ENCODE peak calls at places on chromosomes 5 and 9, in nine cellular contexts. E is pancreas; C is sigmoid colon; N is A673; O is left ventricle myocardium inferior; R is CD8-positive, alpha-beta memory T cell; Y is naive thymus-derived CD4-positive, alpha-beta T cell; M is CD4-positive, CD25-positive, alpha-beta regulatory T cell; H is cardiac muscle cell. L is an unnamed sample.

GRCh38 chr5:96517294-96517693 is 84.2 kb upstream of the PCSK1 start:
- DNase-seq in O (no peak), M (no peak), E (no peak), R (no peak), Y (no peak), N (no peak), C (no peak), H (no peak), L (no peak)

GRCh38 chr5:96661101-96661840 is 905 bp upstream of the CAST start:
- DNase-seq in H (peak; percentile 16), R (peak; percentile 26), C (peak; percentile 70), M (peak; percentile 23), E (no peak), Y (peak; percentile 55), O (no peak), N (peak; percentile 25), L (peak; percentile 40)

GRCh38 chr5:100667021-100667671 is 132.0 kb downstream of the FAM174A start:
- DNase-seq in R (no peak), H (no peak), Y (no peak), E (no peak), O (no peak), C (no peak), N (peak; percentile 48), M (no peak), L (no peak)

GRCh38 chr5:15763754-15764153 is 263.8 kb downstream of the FBXL7 start:
- DNase-seq in H (no peak), C (no peak), R (no peak), Y (no peak), N (no peak), O (no peak), M (no peak), E (no peak), L (no peak)

GRCh38 chr5:78320461-78320860 is 26.0 kb upstream of the AP3B1 start:
- DNase-seq in E (no peak), N (peak; percentile 48), H (peak; percentile 29), Y (no peak), M (peak; percentile 1), C (no peak), R (no peak), O (no peak), L (peak; percentile 43)

GRCh38 chr9:116334581-116335150 is 181.1 kb downstream of the PAPPA start:
- DNase-seq in N (no peak), C (no peak), R (no peak), H (no peak), M (no peak), O (no peak), E (no peak), Y (no peak), L (no peak)

GRCh38 chr9:137406876-137407589 is 15.9 kb downstream of the EXD3 start:
- DNase-seq in O (peak; percentile 72), C (no peak), R (peak; percentile 17), E (peak; percentile 90), H (peak; percentile 87), N (peak; percentile 77), M (peak; percentile 51), Y (peak; percentile 58), L (peak; percentile 68)

GRCh38 chr5:9196403-9197224 is 349.3 kb downstream of the SEMA5A start:
- DNase-seq in N (no peak), C (no peak), E (no peak), R (no peak), M (no peak), Y (no peak), O (no peak), H (no peak), L (no peak)

GRCh38 chr9:71295928-71296327 is 174.5 kb upstream of the TRPM3 start:
- DNase-seq in E (no peak), H (no peak), C (no peak), N (no peak), R (no peak), O (no peak), M (no peak), Y (no peak), L (no peak)

GRCh38 chr5:109792613-109793012 is 102.9 kb downstream of the MAN2A1 start:
- DNase-seq in E (no peak), C (no peak), O (no peak), R (no peak), M (no peak), N (no peak), Y (no peak), H (no peak), L (no peak)

GRCh38 chr5:73654171-73654811 is 28.3 kb downstream of the ARHGEF28 start:
- DNase-seq in R (no peak), E (no peak), N (no peak), O (no peak), Y (no peak), H (no peak), C (no peak), M (no peak), L (no peak)

GRCh38 chr5:132476853-132477729 is 13.5 kb downstream of the IRF1 start:
- DNase-seq in H (no peak), M (no peak), E (no peak), C (peak; percentile 71), N (no peak), O (peak; percentile 14), R (no peak), Y (no peak), L (no peak)

GRCh38 chr5:89723907-89724306 is 685.6 kb downstream of the CETN3 start:
- DNase-seq in C (no peak), O (no peak), R (no peak), H (no peak), Y (no peak), E (no peak), M (no peak), N (no peak), L (no peak)

GRCh38 chr5:85591311-85591710 is 1026.4 kb upstream of the COX7C start:
- DNase-seq in H (no peak), O (no peak), M (no peak), N (no peak), C (no peak), E (no peak), Y (no peak), R (no peak), L (no peak)
- H3K4me1 ChIP-seq in H (peaks cover 12% of the 10 kb centered on the region), O (no peaks in the 10 kb centered on the region), M (no peaks in the 10 kb centered on the region), N (no peaks in the 10 kb centered on the region), C (no peaks in the 10 kb centered on the region), E (no peaks in the 10 kb centered on the region), Y (no peaks in the 10 kb centered on the region), R (no peaks in the 10 kb centered on the region), L (no peaks in the 10 kb centered on the region)

DNA sequence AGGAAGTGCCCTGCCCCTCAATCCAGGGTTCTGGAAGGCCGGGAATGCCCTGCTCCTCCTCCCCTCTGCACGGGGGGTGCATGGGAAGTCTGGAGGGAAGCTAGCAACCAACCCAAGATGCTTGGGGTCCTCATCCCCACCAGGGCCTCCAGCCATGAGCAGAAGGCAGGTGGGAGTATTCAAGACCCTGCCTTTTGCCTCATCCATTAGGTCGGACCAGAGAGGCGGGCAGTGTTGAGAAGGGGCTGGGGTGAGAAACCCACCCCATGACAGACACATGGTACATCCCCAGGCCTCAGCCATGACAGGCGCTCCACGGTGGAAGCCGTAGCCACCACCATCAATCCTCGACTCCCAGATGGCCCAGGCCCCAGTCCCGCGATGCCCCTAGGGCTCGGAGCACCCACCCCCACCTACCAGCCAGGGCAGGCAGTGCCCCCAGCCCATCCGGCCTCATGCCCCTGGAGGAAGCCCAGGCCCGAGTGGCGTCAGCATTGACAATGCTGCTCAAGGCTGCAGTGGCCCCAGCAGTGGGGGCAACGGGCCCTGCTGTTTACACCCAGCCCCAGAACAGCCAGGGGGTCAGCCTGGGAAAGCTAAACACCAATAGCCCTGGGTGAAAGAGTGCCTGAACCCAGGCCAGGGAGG is 8.6 kb downstream of the NR5A1 start:
- DNase-seq in C (no peak), M (no peak), H (no peak), R (no peak), Y (no peak), E (peak; percentile 49), N (no peak), O (no peak), L (no peak)
- H3K27me3 ChIP-seq in C (peaks cover 70% of the 10 kb centered on the region), M (no peaks in the 10 kb centered on the region), H (peaks cover 39% of the 10 kb centered on the region), R (no peaks in the 10 kb centered on the region), Y (no peaks in the 10 kb centered on the region), E (peaks cover 15% of the 10 kb centered on the region), N (peaks cover 27% of the 10 kb centered on the region), O (peaks cover 76% of the 10 kb centered on the region), L (no peaks in the 10 kb centered on the region)

GRCh38 chr5:142320851-142321560 is 3.8 kb downstream of the SPRY4 start:
- DNase-seq in E (no peak), M (no peak), O (no peak), R (no peak), N (no peak), H (peak; percentile 61), Y (no peak), C (no peak), L (no peak)
- H3K27ac ChIP-seq in E (no peak overlapping the region), M (no peak overlapping the region), O (peak overlapping the region; percentile 98), R (peak overlapping the region; percentile 38), N (peak overlapping the region; percentile 54), H (peak overlapping the region; percentile 27), Y (no peak overlapping the region), C (peak overlapping the region; percentile 96), L (no peak overlapping the region)

DNA sequence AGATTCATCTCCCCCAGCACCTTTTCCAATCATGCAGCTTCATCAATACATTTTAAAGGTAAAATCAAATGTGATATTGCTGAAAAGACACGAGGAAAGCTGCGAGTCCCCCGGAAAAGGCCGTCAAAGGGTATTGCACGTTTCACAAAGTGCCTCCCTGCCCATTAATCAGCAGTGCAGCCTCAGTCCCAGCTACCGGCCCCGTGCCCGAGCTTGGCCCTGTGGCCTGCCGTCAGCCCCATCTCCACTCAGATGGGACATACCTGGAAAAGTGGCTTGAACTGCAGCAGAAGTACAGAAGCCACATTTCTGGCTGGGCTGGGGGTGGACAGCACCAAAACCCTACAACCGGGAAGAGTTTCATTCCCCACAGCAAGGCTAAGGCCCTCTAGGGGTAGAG is 39.9 kb upstream of the EQTN start:
- DNase-seq in H (no peak), R (no peak), N (no peak), M (no peak), E (no peak), Y (no peak), C (no peak), O (no peak), L (no peak)
- H3K4me1 ChIP-seq in H (no peaks in the 10 kb centered on the region), R (peaks cover 4% of the 10 kb centered on the region), N (no peaks in the 10 kb centered on the region), M (no peaks in the 10 kb centered on the region), E (peaks cover 4% of the 10 kb centered on the region), Y (no peaks in the 10 kb centered on the region), C (peaks cover 48% of the 10 kb centered on the region), O (peaks cover 48% of the 10 kb centered on the region), L (peaks cover 52% of the 10 kb centered on the region)

GRCh38 chr5:139241139-139241538 is 43.0 kb upstream of the SIL1 start:
- DNase-seq in M (no peak), R (no peak), E (no peak), O (no peak), Y (no peak), N (no peak), H (no peak), C (no peak), L (no peak)

GRCh38 chr5:139232161-139232724 is 34.1 kb upstream of the SIL1 start:
- DNase-seq in R (no peak), C (no peak), Y (no peak), M (no peak), O (no peak), E (no peak), H (no peak), N (no peak), L (peak; percentile 83)

GRCh38 chr5:139236479-139236878 is 38.3 kb upstream of the SIL1 start:
- DNase-seq in R (no peak), M (no peak), Y (no peak), C (no peak), O (no peak), E (no peak), N (no peak), H (no peak), L (no peak)
- H3K27me3 ChIP-seq in R (no peaks in the 10 kb centered on the region), M (peaks cover 4% of the 10 kb centered on the region), Y (no peaks in the 10 kb centered on the region), C (no peaks in the 10 kb centered on the region), O (no peaks in the 10 kb centered on the region), E (no peaks in the 10 kb centered on the region), N (no peaks in the 10 kb centered on the region), H (no peaks in the 10 kb centered on the region), L (no peaks in the 10 kb centered on the region)